ENCODE peak calls at places on chromosomes 3 and 15, in four cellular contexts. O is AG04450, F is right lobe of liver, U is mucosa of descending colon. T is an unnamed sample.

GRCh38 chr15:51776952-51777574 is 25.7 kb downstream of the TMOD2 start:
- DNase-seq in O (peak; percentile 58), F (peak; percentile 70), U (no peak), T (no peak)

GRCh38 chr3:122892118-122892517 is 97.2 kb downstream of the SLC49A4 start:
- DNase-seq in F (no peak), O (no peak), U (no peak), T (no peak)

GRCh38 chr3:52106951-52107611 is 47.1 kb downstream of the POC1A start:
- DNase-seq in F (no peak), O (no peak), U (no peak), T (no peak)

GRCh38 chr15:68315495-68316007 is 38.0 kb downstream of the FEM1B start:
- DNase-seq in O (no peak), F (peak; percentile 33), U (no peak), T (no peak)

GRCh38 chr3:183555541-183556081 is at the start of gene KLHL6:
- DNase-seq in O (no peak), F (peak; percentile 58), U (peak; percentile 54), T (no peak)

GRCh38 chr3:17759901-17760300 is 17.5 kb upstream of the TBC1D5 start:
- DNase-seq in U (no peak), O (no peak), F (no peak), T (no peak)

GRCh38 chr3:133138017-133138416 is 99.8 kb downstream of the TMEM108 start:
- DNase-seq in F (no peak), O (no peak), U (no peak), T (no peak)

GRCh38 chr15:69653846-69654245 is 201.2 kb downstream of the RPLP1 start:
- DNase-seq in O (no peak), F (peak; percentile 26), U (no peak), T (no peak)

GRCh38 chr3:59185586-59186381 is 136.0 kb upstream of the CFAP20DC start:
- DNase-seq in F (no peak), O (no peak), U (no peak), T (peak; percentile 29)

GRCh38 chr15:51580982-51581381 is 41.6 kb downstream of the DMXL2 start:
- DNase-seq in U (no peak), F (no peak), O (no peak), T (no peak)

GRCh38 chr15:50113187-50113505 is 5.9 kb downstream of the ATP8B4 start:
- DNase-seq in F (no peak), U (no peak), O (no peak), T (no peak)

GRCh38 chr3:159548675-159549335 is 439.8 kb upstream of the IL12A start:
- DNase-seq in U (no peak), O (peak; percentile 36), F (no peak), T (peak; percentile 31)

GRCh38 chr3:193870376-193871092 is 265.4 kb upstream of the HES1 start:
- DNase-seq in U (peak; percentile 24), O (no peak), F (no peak), T (no peak)

GRCh38 chr3:20668411-20668810 is 482.4 kb upstream of the SGO1 start:
- DNase-seq in F (no peak), U (no peak), O (no peak), T (no peak)

GRCh38 chr15:57353317-57353804 is 22.9 kb upstream of the CGNL1 start:
- DNase-seq in O (no peak), U (no peak), F (no peak), T (no peak)

GRCh38 chr3:97827741-97828471 is 6.1 kb downstream of the CRYBG3 start:
- DNase-seq in O (no peak), F (no peak), U (no peak), T (no peak)

GRCh38 chr15:92228830-92229229 is 164.9 kb upstream of the ST8SIA2 start:
- DNase-seq in F (no peak), O (no peak), U (no peak), T (no peak)

GRCh38 chr15:78859971-78860733 is 12.5 kb upstream of the MORF4L1 start:
- DNase-seq in O (peak; percentile 65), F (peak; percentile 79), U (peak; percentile 79), T (peak; percentile 87)

GRCh38 chr3:73041537-73041936 is 19.9 kb upstream of the EBLN2 start:
- DNase-seq in F (no peak), U (no peak), O (no peak), T (no peak)

GRCh38 chr15:45378149-45378912 is at the start of gene GATM:
- DNase-seq in F (peak; percentile 91), U (peak; percentile 81), O (peak; percentile 53), T (peak; percentile 39)

GRCh38 chr15:59751552-59752413 is 62.7 kb upstream of the BNIP2 start:
- DNase-seq in U (no peak), O (no peak), F (no peak), T (no peak)

GRCh38 chr15:57489122-57489521 is 102.6 kb upstream of the MYZAP start:
- DNase-seq in U (no peak), F (no peak), O (no peak), T (no peak)

GRCh38 chr3:100737334-100737733 is 28.0 kb downstream of the TFG start:
- DNase-seq in O (no peak), U (no peak), F (no peak), T (no peak)

GRCh38 chr15:66483131-66483566 is 14.4 kb downstream of the SNAPC5 start:
- DNase-seq in F (peak; percentile 97), O (no peak), U (no peak), T (no peak)

GRCh38 chr3:77254967-77255831 is 215.3 kb downstream of the ROBO2 start:
- DNase-seq in F (peak; percentile 47), O (peak; percentile 37), U (no peak), T (peak; percentile 32)

GRCh38 chr3:129777806-129778205 is 115.7 kb downstream of the TMCC1 start:
- DNase-seq in U (no peak), O (no peak), F (no peak), T (no peak)

GRCh38 chr3:84772841-84773240 is 185.9 kb upstream of the CADM2 start:
- DNase-seq in U (no peak), O (no peak), F (no peak), T (no peak)

GRCh38 chr15:37058316-37058985 is 41.9 kb downstream of the MEIS2 start:
- DNase-seq in O (no peak), U (no peak), F (no peak), T (peak; percentile 54)

GRCh38 chr15:68599560-68600071 is 20.8 kb downstream of the CORO2B start:
- DNase-seq in O (no peak), U (no peak), F (no peak), T (peak; percentile 69)

GRCh38 chr3:128541246-128541645 is 48.2 kb upstream of the GATA2 start:
- DNase-seq in U (no peak), F (no peak), O (no peak), T (no peak)

GRCh38 chr3:148992635-148993230 is 1.4 kb downstream of the GYG1 start:
- DNase-seq in F (no peak), O (no peak), U (no peak), T (no peak)
- H3K4me3 ChIP-seq in F (peak overlapping the region; percentile 99), O (peak overlapping the region; percentile 68), U (no peak overlapping the region), T (peak overlapping the region; percentile 65)

GRCh38 chr15:23877502-23878412 is 190.7 kb upstream of the NDN start:
- DNase-seq in U (peak; percentile 75), F (peak; percentile 52), O (no peak), T (no peak)
- H3K4me3 ChIP-seq in U (no peak overlapping the region), F (no peak overlapping the region), O (no peak overlapping the region), T (no peak overlapping the region)

GRCh38 chr15:34721802-34722795 is 32.7 kb downstream of the GJD2 start:
- DNase-seq in F (peak; percentile 85), U (no peak), O (peak; percentile 3), T (peak; percentile 94)
- H3K4me3 ChIP-seq in F (no peak overlapping the region), U (no peak overlapping the region), O (peak overlapping the region; percentile 21), T (peak overlapping the region; percentile 1)

GRCh38 chr15:99709243-99709986 is 23.8 kb downstream of the LYSMD4 start:
- DNase-seq in F (no peak), O (no peak), U (no peak), T (no peak)
- H3K4me3 ChIP-seq in F (no peak overlapping the region), O (no peak overlapping the region), U (no peak overlapping the region), T (no peak overlapping the region)

GRCh38 chr3:66830301-66830700 is 167.8 kb upstream of the KBTBD8 start:
- DNase-seq in F (no peak), O (no peak), U (no peak), T (no peak)

GRCh38 chr3:66825421-66825820 is 172.7 kb upstream of the KBTBD8 start:
- DNase-seq in O (no peak), U (no peak), F (peak; percentile 70), T (no peak)

GRCh38 chr3:66828303-66828702 is 169.8 kb upstream of the KBTBD8 start:
- DNase-seq in U (no peak), O (no peak), F (peak; percentile 60), T (no peak)

GRCh38 chr3:66824450-66824849 is 173.7 kb upstream of the KBTBD8 start:
- DNase-seq in F (no peak), U (no peak), O (no peak), T (no peak)

GRCh38 chr3:66827726-66828125 is 170.4 kb upstream of the KBTBD8 start:
- DNase-seq in F (peak; percentile 49), O (no peak), U (no peak), T (no peak)
- H3K4me3 ChIP-seq in F (no peak overlapping the region), O (no peak overlapping the region), U (no peak overlapping the region), T (no peak overlapping the region)

GRCh38 chr3:177195941-177196472 is 1.3 kb downstream of the TBL1XR1 start:
- DNase-seq in U (no peak), F (no peak), O (no peak), T (no peak)

GRCh38 chr3:177194319-177194718 is 3.0 kb downstream of the TBL1XR1 start:
- DNase-seq in O (no peak), F (no peak), U (no peak), T (no peak)

GRCh38 chr3:177195242-177195940 is 1.9 kb downstream of the TBL1XR1 start:
- DNase-seq in F (no peak), U (no peak), O (no peak), T (no peak)

GRCh38 chr3:177191108-177191779 is 6.0 kb downstream of the TBL1XR1 start:
- DNase-seq in F (no peak), O (no peak), U (no peak), T (no peak)

GRCh38 chr3:177193706-177194268 is 3.5 kb downstream of the TBL1XR1 start:
- DNase-seq in F (no peak), U (no peak), O (no peak), T (no peak)
- H3K4me3 ChIP-seq in F (no peak overlapping the region), U (no peak overlapping the region), O (peak overlapping the region; percentile 92), T (no peak overlapping the region)